ENCODE peak calls at places on chromosomes 3 and 15, in six cellular contexts. B is GM13977, P is tibial artery, J is hepatocyte, C is heart left ventricle, D is esophagus muscularis mucosa. U is an unnamed sample.

GRCh38 chr3:100072328-100073048 is 41.8 kb downstream of the FILIP1L start:
- DNase-seq in B (no peak), P (no peak), J (no peak), C (no peak), D (no peak), U (no peak)

GRCh38 chr3:143389388-143389787 is 269.8 kb downstream of the CHST2 start:
- DNase-seq in B (no peak), P (no peak), J (no peak), C (no peak), D (no peak), U (no peak)

GRCh38 chr3:70854108-70854507 is 541.7 kb upstream of the MDFIC2 start:
- DNase-seq in B (no peak), P (no peak), J (no peak), C (no peak), D (no peak), U (no peak)

GRCh38 chr3:60142009-60142408 is 1092.2 kb upstream of the CFAP20DC start:
- DNase-seq in B (no peak), P (no peak), J (no peak), C (no peak), D (peak), U (no peak)

GRCh38 chr15:96020133-96020532 is 310.4 kb upstream of the NR2F2 start:
- DNase-seq in B (no peak), P (no peak), J (no peak), C (no peak), D (no peak), U (no peak)

GRCh38 chr15:101469520-101470288 is 19.8 kb downstream of the PCSK6 start:
- DNase-seq in B (no peak), P (no peak), J (no peak), C (no peak), D (no peak), U (no peak)

GRCh38 chr3:179504371-179504770 is 53.1 kb upstream of the GNB4 start:
- DNase-seq in B (no peak), P (no peak), J (no peak), C (no peak), D (peak), U (no peak)

GRCh38 chr15:51818156-51818555 is 11.3 kb upstream of the TMOD3 start:
- DNase-seq in B (no peak), P (no peak), J (no peak), C (no peak), D (no peak), U (no peak)

GRCh38 chr15:78715930-78716329 is 74.9 kb upstream of the CHRNB4 start:
- DNase-seq in B (no peak), P (no peak), J (no peak), C (no peak), D (peak), U (no peak)

GRCh38 chr3:136171097-136171542 is 25.0 kb downstream of the MSL2 start:
- DNase-seq in B (no peak), P (no peak), J (no peak), C (no peak), D (no peak), U (no peak)

GRCh38 chr15:86445750-86446149 is 366.1 kb downstream of the AGBL1 start:
- DNase-seq in B (no peak), P (no peak), J (no peak), C (no peak), D (no peak), U (no peak)

GRCh38 chr3:126889276-126890201 is 93.4 kb upstream of the PLXNA1 start:
- DNase-seq in B (no peak), P (no peak), J (no peak), C (no peak), D (no peak), U (no peak)

GRCh38 chr15:96180062-96180745 is 150.3 kb upstream of the NR2F2 start:
- DNase-seq in B (no peak), P (no peak), J (no peak), C (no peak), D (no peak), U (no peak)

GRCh38 chr3:38738630-38739395 is 77.2 kb downstream of the SCN10A start:
- DNase-seq in B (peak), P (peak), J (peak), C (no peak), D (no peak), U (no peak)

GRCh38 chr3:56189486-56189985 is 278.7 kb downstream of the ERC2 start:
- DNase-seq in B (no peak), P (no peak), J (no peak), C (no peak), D (no peak), U (no peak)

GRCh38 chr15:33460166-33460805 is 149.5 kb downstream of the RYR3 start:
- DNase-seq in B (no peak), P (no peak), J (no peak), C (no peak), D (no peak), U (no peak)

GRCh38 chr3:122100591-122101491 is 45.7 kb downstream of the CD86 start:
- DNase-seq in B (peak), P (no peak), J (no peak), C (no peak), D (peak), U (no peak)

GRCh38 chr15:79903626-79904025 is 6.8 kb upstream of the MTHFS start:
- DNase-seq in B (no peak), P (no peak), J (no peak), C (no peak), D (no peak), U (no peak)

GRCh38 chr15:36883705-36884355 is 216.5 kb downstream of the MEIS2 start:
- DNase-seq in B (peak), P (peak), J (peak), C (peak), D (no peak), U (peak)

GRCh38 chr3:53658613-53659193 is 164.3 kb downstream of the CACNA1D start:
- DNase-seq in B (no peak), P (no peak), J (no peak), C (no peak), D (no peak), U (no peak)

GRCh38 chr15:63288342-63288741 is 10.9 kb downstream of the APH1B start:
- DNase-seq in B (no peak), P (no peak), J (no peak), C (no peak), D (no peak), U (no peak)

GRCh38 chr3:4600526-4600925 is 107.4 kb downstream of the ITPR1 start:
- DNase-seq in B (no peak), P (no peak), J (no peak), C (no peak), D (no peak), U (no peak)

GRCh38 chr3:151890721-151891141 is 17.3 kb downstream of the SUCNR1 start:
- DNase-seq in B (no peak), P (no peak), J (no peak), C (no peak), D (no peak), U (no peak)

GRCh38 chr15:96047255-96047931 is 283.1 kb upstream of the NR2F2 start:
- DNase-seq in B (no peak), P (no peak), J (no peak), C (no peak), D (peak), U (no peak)

GRCh38 chr3:153038779-153039178 is 123.2 kb upstream of the RAP2B start:
- DNase-seq in B (no peak), P (no peak), J (peak), C (peak), D (peak), U (no peak)

GRCh38 chr3:47802734-47803477 is at the start of gene DHX30:
- DNase-seq in B (peak), P (peak), J (peak), C (peak), D (peak), U (peak)

GRCh38 chr15:39110746-39111145 is 470.1 kb upstream of the THBS1 start:
- DNase-seq in B (no peak), P (no peak), J (no peak), C (no peak), D (no peak), U (no peak)

GRCh38 chr15:69457304-69458280 is 5.0 kb downstream of the RPLP1 start:
- DNase-seq in B (no peak), P (no peak), J (no peak), C (no peak), D (no peak), U (no peak)

DNA sequence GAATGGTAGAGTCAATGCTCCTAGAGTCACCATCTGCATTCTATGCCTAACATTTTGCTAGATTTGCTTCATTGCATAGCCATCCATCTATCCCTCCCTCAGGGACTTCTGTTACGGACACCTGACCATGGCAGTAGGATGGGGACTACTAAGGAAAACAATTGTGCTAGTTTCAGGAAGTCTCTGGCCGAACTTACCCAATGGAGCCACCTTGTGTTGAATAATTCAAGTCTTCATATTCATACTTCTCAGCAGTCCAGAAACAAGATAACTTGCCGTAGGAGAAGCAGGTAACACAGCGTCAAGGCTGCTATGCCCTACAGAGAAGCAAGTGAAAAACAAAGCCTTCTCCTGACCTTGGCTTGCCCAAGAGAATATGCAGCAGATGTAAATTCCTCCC is 685.3 kb downstream of the GRM7 start:
- DNase-seq in B (no peak), P (no peak), J (peak), C (no peak), D (no peak), U (no peak)
- TF ChIP-seq CTCF in B (no peak), P (peak), J (peak), C (peak), D (peak), U (peak)

GRCh38 chr3:67109651-67110204 is 111.6 kb downstream of the KBTBD8 start:
- DNase-seq in B (peak), P (no peak), J (peak), C (no peak), D (no peak), U (no peak)
- TF ChIP-seq CTCF in B (peak), P (peak), J (peak), C (peak), D (peak), U (peak)

DNA sequence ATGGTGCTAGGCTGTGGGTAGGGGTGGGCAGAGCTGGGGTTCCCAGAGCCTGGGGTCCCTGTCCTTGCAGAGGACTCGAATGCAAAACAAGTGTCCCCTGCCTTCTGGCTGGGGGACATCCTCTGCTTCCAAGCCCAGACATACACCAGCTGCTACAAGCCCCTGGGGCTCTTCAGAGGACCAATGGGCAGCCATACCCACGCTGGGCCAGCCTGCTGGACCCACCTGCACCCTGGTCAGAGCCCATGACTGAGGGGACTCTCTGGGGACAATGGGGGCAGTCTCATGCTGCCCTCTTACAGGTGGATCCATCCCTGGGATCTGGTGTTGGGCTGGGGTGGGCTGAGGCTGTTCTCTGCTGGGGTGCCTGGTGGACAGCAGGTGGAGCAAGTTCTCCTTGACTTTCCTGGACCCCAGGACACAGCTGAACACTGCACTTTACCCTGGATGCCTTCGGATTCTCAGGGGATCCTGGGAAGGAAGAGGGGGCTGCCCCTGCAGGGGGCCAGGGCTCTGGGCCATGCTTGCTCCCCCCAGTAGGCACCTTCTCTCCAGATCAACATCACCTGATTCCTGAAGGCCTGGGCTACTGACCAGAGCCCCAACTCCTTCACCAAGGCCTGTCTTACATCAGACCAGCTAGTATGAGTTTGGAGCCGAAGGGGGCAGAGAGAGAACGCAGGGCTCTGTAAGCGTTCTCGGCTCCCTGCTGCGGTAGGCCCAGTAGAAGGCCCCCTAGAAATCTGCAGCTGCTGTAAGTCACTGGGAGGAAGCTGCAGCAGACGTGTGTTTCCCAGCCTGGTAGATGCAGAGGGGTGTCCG is 7.2 kb upstream of the COMMD4 start:
- DNase-seq in B (no peak), P (no peak), J (no peak), C (no peak), D (no peak), U (no peak)
- TF ChIP-seq CTCF in B (no peak), P (no peak), J (no peak), C (no peak), D (no peak), U (no peak)

GRCh38 chr3:162368377-162368776 is 871.8 kb downstream of the OTOL1 start:
- DNase-seq in B (no peak), P (no peak), J (no peak), C (no peak), D (no peak), U (no peak)

GRCh38 chr3:162367443-162368132 is 871.0 kb downstream of the OTOL1 start:
- DNase-seq in B (no peak), P (no peak), J (no peak), C (no peak), D (no peak), U (no peak)

GRCh38 chr3:162370136-162370535 is 873.5 kb downstream of the OTOL1 start:
- DNase-seq in B (no peak), P (no peak), J (no peak), C (no peak), D (no peak), U (no peak)

GRCh38 chr3:162366382-162366781 is 869.8 kb downstream of the OTOL1 start:
- DNase-seq in B (no peak), P (no peak), J (no peak), C (no peak), D (no peak), U (no peak)
- TF ChIP-seq CTCF in B (no peak), P (no peak), J (no peak), C (no peak), D (no peak), U (no peak)